ENCODE peak calls at places on chromosome 21, in eight cellular contexts. A is testis, G is keratinocyte, B is IMR-90, D is aorta, S is left ventricle myocardium inferior, X is lower lobe of right lung, E is heart right ventricle. P is an unnamed sample.

GRCh38 chr21:14263879-14264278 is 47.9 kb downstream of the RBM11 start:
- DNase-seq in A (no peak), G (no peak), B (no peak), D (no peak), S (no peak), X (no peak), E (no peak), P (no peak)

GRCh38 chr21:39637197-39637970 is 24.6 kb downstream of the B3GALT5 start:
- DNase-seq in A (no peak), G (no peak), B (no peak), D (no peak), S (no peak), X (no peak), E (no peak), P (no peak)

GRCh38 chr21:43919871-43920801 is 55.1 kb downstream of the AGPAT3 start:
- DNase-seq in A (no peak), G (no peak), B (peak; percentile 40), D (peak; percentile 21), S (peak; percentile 10), X (peak; percentile 28), E (no peak), P (peak; percentile 44)

GRCh38 chr21:37862536-37862935 is 53.7 kb downstream of the KCNJ6 start:
- DNase-seq in A (no peak), G (no peak), B (peak; percentile 66), D (no peak), S (no peak), X (no peak), E (no peak), P (no peak)

GRCh38 chr21:18499761-18500376 is 96.3 kb upstream of the TMPRSS15 start:
- DNase-seq in A (peak; percentile 83), G (no peak), B (peak; percentile 13), D (no peak), S (peak; percentile 12), X (no peak), E (no peak), P (no peak)

GRCh38 chr21:37364722-37365121 is 1.9 kb upstream of the DYRK1A start:
- DNase-seq in A (no peak), G (no peak), B (no peak), D (no peak), S (no peak), X (no peak), E (no peak), P (no peak)

GRCh38 chr21:31354604-31355443 is 10.8 kb upstream of the TIAM1 start:
- DNase-seq in A (no peak), G (peak; percentile 90), B (peak; percentile 87), D (no peak), S (no peak), X (no peak), E (no peak), P (no peak)

GRCh38 chr21:38951095-38951745 is 145.5 kb downstream of the ETS2 start:
- DNase-seq in A (no peak), G (no peak), B (no peak), D (no peak), S (no peak), X (no peak), E (no peak), P (no peak)

GRCh38 chr21:38114717-38115333 is 142.0 kb upstream of the KCNJ15 start:
- DNase-seq in A (no peak), G (no peak), B (no peak), D (no peak), S (no peak), X (no peak), E (no peak), P (no peak)

GRCh38 chr21:31514598-31514997 is 144.9 kb upstream of the SOD1 start:
- DNase-seq in A (peak; percentile 74), G (no peak), B (no peak), D (no peak), S (no peak), X (no peak), E (no peak), P (no peak)

GRCh38 chr21:16620921-16621320 is 891.1 kb downstream of the USP25 start:
- DNase-seq in A (no peak), G (no peak), B (no peak), D (no peak), S (no peak), X (no peak), E (no peak), P (no peak)

GRCh38 chr21:36423772-36424433 is 38.7 kb downstream of the CHAF1B start:
- DNase-seq in A (no peak), G (no peak), B (no peak), D (no peak), S (no peak), X (no peak), E (no peak), P (no peak)

GRCh38 chr21:38439957-38440356 is 58.3 kb downstream of the ERG start:
- DNase-seq in A (no peak), G (no peak), B (no peak), D (no peak), S (no peak), X (no peak), E (no peak), P (no peak)

GRCh38 chr21:44294391-44295162 is 5.3 kb upstream of the PFKL start:
- DNase-seq in A (peak; percentile 83), G (no peak), B (peak; percentile 7), D (peak; percentile 80), S (peak; percentile 91), X (no peak), E (peak; percentile 88), P (no peak)

GRCh38 chr21:38544681-38545080 is 46.4 kb upstream of the ERG start:
- DNase-seq in A (no peak), G (no peak), B (no peak), D (no peak), S (no peak), X (no peak), E (no peak), P (no peak)

GRCh38 chr21:17390575-17390974 is 122.3 kb upstream of the CXADR start:
- DNase-seq in A (no peak), G (no peak), B (peak; percentile 47), D (no peak), S (no peak), X (no peak), E (no peak), P (no peak)

GRCh38 chr21:18334066-18334465 is 69.5 kb downstream of the TMPRSS15 start:
- DNase-seq in A (no peak), G (no peak), B (no peak), D (no peak), S (no peak), X (no peak), E (no peak), P (no peak)

GRCh38 chr21:38825901-38826300 is 20.2 kb downstream of the ETS2 start:
- DNase-seq in A (no peak), G (no peak), B (no peak), D (no peak), S (no peak), X (no peak), E (no peak), P (no peak)

GRCh38 chr21:38712076-38712475 is 93.7 kb upstream of the ETS2 start:
- DNase-seq in A (peak; percentile 52), G (no peak), B (peak; percentile 27), D (no peak), S (no peak), X (no peak), E (no peak), P (no peak)

GRCh38 chr21:39633043-39633442 is 20.3 kb downstream of the B3GALT5 start:
- DNase-seq in A (no peak), G (no peak), B (peak; percentile 52), D (no peak), S (no peak), X (no peak), E (no peak), P (no peak)

DNA sequence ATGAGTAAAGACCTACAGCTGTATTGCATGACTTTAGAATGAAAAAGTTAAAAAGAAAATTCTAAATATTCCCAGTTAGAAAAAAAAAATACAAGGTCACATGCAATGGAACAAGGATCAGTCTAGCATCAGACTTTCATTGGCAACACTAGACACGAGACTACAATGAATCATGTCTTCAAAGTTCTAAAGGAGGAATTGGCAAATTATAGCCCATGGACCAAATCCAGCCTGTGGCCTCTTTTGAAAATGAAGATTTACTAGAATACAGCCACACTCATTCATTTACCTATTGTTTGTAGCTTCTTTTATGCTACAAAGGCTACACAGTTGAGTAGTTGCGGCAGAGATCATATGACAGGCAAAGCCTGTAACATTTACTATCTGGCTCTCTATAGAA is 71.5 kb downstream of the MRPL39 start:
- DNase-seq in A (no peak), G (no peak), B (no peak), D (no peak), S (no peak), X (no peak), E (no peak), P (no peak)
- H3K27ac ChIP-seq in A (no peak overlapping the region), G (no peak overlapping the region), B (no peak overlapping the region), D (no peak overlapping the region), S (no peak overlapping the region), X (no peak overlapping the region), E (no peak overlapping the region), P (no peak overlapping the region)

GRCh38 chr21:46322351-46323226 is 1.1 kb downstream of the C21orf58 start:
- DNase-seq in A (peak; percentile 18), G (no peak), B (peak; percentile 47), D (no peak), S (no peak), X (no peak), E (no peak), P (peak; percentile 59)
- H3K27ac ChIP-seq in A (no peak overlapping the region), G (peak overlapping the region; percentile 74), B (peak overlapping the region; percentile 59), D (no peak overlapping the region), S (peak overlapping the region; percentile 98), X (no peak overlapping the region), E (no peak overlapping the region), P (no peak overlapping the region)

DNA sequence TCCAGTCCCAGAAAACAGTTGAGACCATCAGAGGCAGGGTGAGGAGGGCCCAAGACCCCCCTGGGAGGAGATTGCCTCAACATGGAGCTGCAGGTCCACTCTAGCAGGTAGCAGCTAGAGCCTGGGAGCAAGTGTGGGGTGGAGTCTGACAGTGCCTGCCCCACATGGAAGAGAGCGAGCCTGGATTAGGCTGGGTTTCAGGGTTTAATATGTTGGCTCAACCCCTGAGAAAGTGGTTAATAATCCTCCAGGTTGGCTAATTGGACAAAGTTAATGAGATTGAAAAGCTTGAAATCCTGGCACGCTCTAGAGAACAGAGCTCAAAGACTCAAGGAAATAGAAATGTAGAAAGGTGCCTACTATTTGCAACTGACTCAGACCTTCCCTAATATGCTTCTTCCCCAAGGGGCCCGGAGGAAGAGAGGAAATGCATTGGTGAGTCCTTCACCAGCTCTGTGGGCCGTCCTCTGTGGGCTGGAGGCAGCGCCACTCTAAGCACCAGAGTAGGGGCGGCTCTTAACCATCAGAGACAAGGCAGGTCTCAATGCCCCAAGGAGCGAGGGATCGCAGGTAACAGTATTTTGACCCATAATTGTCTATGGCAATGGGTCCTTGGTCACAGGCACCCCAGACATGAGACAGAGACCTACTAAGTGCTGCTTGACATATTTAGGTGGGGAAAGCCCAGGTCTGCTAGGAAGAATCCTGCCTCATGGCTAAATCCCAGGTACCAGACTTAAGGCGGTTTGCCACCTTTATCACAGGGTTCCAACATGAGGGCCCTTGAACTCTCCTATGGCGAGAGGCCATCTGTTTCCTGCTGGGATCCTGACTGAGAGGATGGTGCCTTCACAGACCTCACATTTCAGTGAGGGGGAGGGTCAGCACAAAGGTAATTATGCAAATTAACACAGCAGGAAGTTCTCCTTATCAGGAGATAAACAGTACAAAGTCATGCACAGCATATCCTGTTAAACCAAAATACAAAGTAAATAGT is 33.8 kb downstream of the RSPH1 start:
- DNase-seq in A (no peak), G (no peak), B (no peak), D (no peak), S (no peak), X (no peak), E (no peak), P (peak; percentile 63)
- H3K27ac ChIP-seq in A (no peak overlapping the region), G (no peak overlapping the region), B (no peak overlapping the region), D (no peak overlapping the region), S (no peak overlapping the region), X (no peak overlapping the region), E (no peak overlapping the region), P (peak overlapping the region; percentile 62)

GRCh38 chr21:32599146-32599925 is 12.8 kb downstream of the CFAP298 start:
- DNase-seq in A (no peak), G (no peak), B (no peak), D (no peak), S (no peak), X (no peak), E (no peak), P (no peak)
- H3K27ac ChIP-seq in A (no peak overlapping the region), G (peak overlapping the region; percentile 17), B (no peak overlapping the region), D (no peak overlapping the region), S (no peak overlapping the region), X (no peak overlapping the region), E (no peak overlapping the region), P (no peak overlapping the region)